ENCODE peak calls at places on chromosomes 2 and 18, in nine cellular contexts. P, T, H, V, K, I, J, D and S are unnamed samples.

GRCh38 chr2:5121677-5122076 is 570.5 kb upstream of the SOX11 start:
- DNase-seq in D (no peak), P (no peak), H (peak), J (no peak), V (no peak), I (no peak), T (peak), K (no peak), S (no peak)

GRCh38 chr18:69758458-69758857 is 189.2 kb downstream of the CD226 start:
- DNase-seq in H (no peak), J (peak), T (no peak), P (peak), D (no peak), K (no peak), I (no peak), V (no peak), S (peak)

GRCh38 chr2:108907822-108908716 is 81.0 kb downstream of the EDAR start:
- DNase-seq in J (no peak), V (no peak), I (no peak), T (no peak), K (no peak), H (peak), P (no peak), D (no peak), S (no peak)

GRCh38 chr2:233399306-233400225 is 45.3 kb downstream of the DGKD start:
- DNase-seq in P (no peak), K (no peak), J (no peak), I (no peak), D (no peak), V (peak), H (peak), T (no peak), S (no peak)

GRCh38 chr2:131641414-131642206 is 113.9 kb downstream of the CCDC74A start:
- DNase-seq in D (no peak), J (peak), K (no peak), H (no peak), I (no peak), V (no peak), P (peak), T (no peak), S (peak)

GRCh38 chr18:34120294-34120693 is 104.4 kb downstream of the NOL4 start:
- DNase-seq in V (no peak), T (no peak), H (no peak), P (no peak), J (no peak), I (no peak), D (no peak), K (no peak), S (no peak)

GRCh38 chr2:19850056-19850455 is 51.7 kb downstream of the TTC32 start:
- DNase-seq in T (peak), H (no peak), I (no peak), D (no peak), J (no peak), K (no peak), P (no peak), V (no peak), S (no peak)

GRCh38 chr2:232541961-232542714 is 2.6 kb downstream of the CHRNG start:
- DNase-seq in P (no peak), H (no peak), V (no peak), D (no peak), K (no peak), T (no peak), J (no peak), I (no peak), S (no peak)

GRCh38 chr18:49185636-49186035 is 234.9 kb upstream of the SMAD7 start:
- DNase-seq in D (no peak), P (peak), I (no peak), J (peak), H (no peak), T (peak), K (no peak), V (no peak), S (no peak)

GRCh38 chr2:51505533-51505932 is 473.6 kb upstream of the NRXN1 start:
- DNase-seq in D (no peak), K (no peak), P (no peak), T (no peak), J (no peak), H (no peak), I (no peak), V (peak), S (no peak)

GRCh38 chr2:64462940-64463339 is 9.0 kb downstream of the LGALSL start:
- DNase-seq in P (peak), K (no peak), I (no peak), H (no peak), T (peak), V (no peak), D (peak), J (peak), S (no peak)

GRCh38 chr2:197498937-197499593 is 575 bp downstream of the HSPD1 start:
- DNase-seq in H (peak), J (peak), T (peak), I (peak), P (peak), D (peak), V (peak), K (peak), S (peak)

DNA sequence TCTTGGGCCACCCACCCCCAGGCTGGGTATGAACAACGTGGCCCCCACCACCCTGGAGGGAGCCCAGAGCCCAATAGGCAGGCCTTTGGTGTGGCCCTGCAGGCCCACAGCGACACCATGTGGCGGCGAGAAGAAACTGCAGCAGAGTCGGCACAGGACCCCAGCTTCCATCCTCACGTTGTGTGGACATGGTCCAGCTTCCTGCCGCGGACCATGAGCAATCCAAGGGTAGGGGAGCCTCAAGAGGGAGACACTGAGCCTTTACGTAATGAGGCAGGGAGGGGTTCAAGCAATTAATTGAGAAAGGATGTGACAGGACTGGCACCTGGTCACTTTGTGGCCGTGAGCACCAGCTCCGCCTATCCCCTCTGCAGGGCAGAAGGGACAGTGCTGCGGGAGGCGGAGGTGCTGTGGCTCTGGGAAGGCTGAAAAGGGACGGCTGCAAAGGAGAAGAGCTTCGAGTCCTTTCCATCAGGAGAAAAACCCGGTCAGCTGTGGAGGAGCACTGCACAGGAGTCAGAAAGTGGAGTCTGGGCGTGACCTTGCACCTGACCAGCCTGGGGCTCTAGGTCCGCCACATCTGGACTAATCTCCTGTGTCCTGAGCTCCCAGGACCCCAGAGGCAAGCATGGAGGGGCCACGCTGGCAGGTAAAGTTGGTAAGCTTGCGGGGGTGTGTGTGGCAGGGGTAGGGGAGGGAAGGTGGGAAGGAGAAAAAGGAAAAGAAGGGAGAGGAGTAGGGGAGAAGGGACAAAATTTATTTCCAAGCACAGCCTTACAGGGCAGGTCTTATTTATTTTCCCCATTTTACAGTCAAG is 44.9 kb downstream of the TMEM37 start:
- DNase-seq in D (peak), H (peak), K (peak), V (peak), T (peak), J (peak), I (peak), P (peak), S (peak)
- TF ChIP-seq CTCF in D (peak), H (peak), K (peak), V (peak), T (peak), J (peak), I (peak), P (peak), S (peak)

DNA sequence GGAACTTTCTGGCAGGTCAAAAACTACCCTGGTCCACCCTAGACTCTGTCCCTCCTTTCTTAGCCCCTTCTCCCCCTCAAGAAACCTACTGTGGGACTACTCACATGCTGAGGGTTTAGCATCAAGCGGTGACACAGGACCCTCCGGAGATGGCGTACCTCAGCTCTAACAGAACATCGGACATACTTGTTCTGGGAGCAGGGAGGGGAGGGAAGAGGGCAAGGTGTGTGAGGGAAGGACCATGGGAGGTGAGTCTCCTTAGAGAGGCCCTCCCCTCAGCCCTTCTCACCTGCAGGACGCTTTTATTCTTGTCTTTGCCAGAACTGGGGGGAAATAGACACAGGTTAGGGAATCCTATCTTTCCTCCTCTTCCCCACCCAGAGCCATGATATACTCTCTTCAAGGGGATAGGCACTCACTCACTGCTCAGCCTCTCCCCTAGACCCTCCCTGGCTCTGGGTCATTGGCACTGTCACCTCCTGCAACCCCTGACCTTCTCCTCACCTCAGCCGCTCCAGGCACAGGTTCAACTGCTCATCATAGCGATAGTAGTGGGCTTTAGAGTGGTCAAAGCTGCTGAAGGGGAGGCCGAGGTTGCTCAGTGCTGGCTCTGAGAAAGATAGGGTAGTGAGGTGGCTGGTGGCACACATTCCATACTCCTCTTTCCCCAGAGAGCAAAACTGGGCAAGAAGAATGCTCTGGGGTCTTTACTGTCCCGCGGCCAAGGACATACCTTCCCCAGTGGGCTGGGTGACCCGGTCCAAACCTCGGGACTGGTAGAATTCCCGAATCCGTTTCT is 1.8 kb downstream of the PCGF1 start:
- DNase-seq in V (no peak), P (no peak), D (no peak), T (no peak), J (no peak), I (no peak), K (no peak), H (no peak), S (no peak)
- H3K4me3 ChIP-seq in V (peak), P (peak), D (peak), T (peak), J (no peak), I (no peak), K (no peak), H (peak), S (peak)

GRCh38 chr18:62182220-62182619 is 4.6 kb downstream of the PIGN start:
- DNase-seq in K (no peak), J (no peak), D (no peak), P (no peak), I (no peak), V (no peak), T (no peak), H (no peak), S (no peak)

GRCh38 chr18:62183578-62184195 is 3.2 kb downstream of the PIGN start:
- DNase-seq in J (peak), P (peak), T (peak), K (peak), H (peak), V (no peak), D (no peak), I (no peak), S (peak)

GRCh38 chr18:62189208-62189607 is 2.2 kb downstream of the RELCH start:
- DNase-seq in J (no peak), P (no peak), H (no peak), V (no peak), K (no peak), I (no peak), D (no peak), T (no peak), S (no peak)

GRCh38 chr18:62186656-62187542 is at the start of the genes PIGN and RELCH:
- DNase-seq in D (peak), J (peak), V (peak), I (peak), P (peak), T (peak), K (peak), H (peak), S (peak)

GRCh38 chr18:62187543-62188378 is 706 bp downstream of the RELCH start:
- DNase-seq in P (peak), I (no peak), D (no peak), T (peak), H (no peak), J (peak), K (peak), V (peak), S (peak)
- TF ChIP-seq CTCF in P (peak), I (peak), D (no peak), T (peak), H (peak), J (peak), K (no peak), V (no peak), S (no peak)

GRCh38 chr2:45004569-45005181 is 4.6 kb downstream of the SIX2 start:
- DNase-seq in D (no peak), V (no peak), P (no peak), H (no peak), T (no peak), K (no peak), I (no peak), J (peak), S (no peak)
- H3K4me3 ChIP-seq in D (peak), V (no peak), P (peak), H (no peak), T (peak), K (no peak), I (no peak), J (peak), S (no peak)

GRCh38 chr2:38485734-38486133 is 108.7 kb upstream of the ATL2 start:
- DNase-seq in P (no peak), T (no peak), V (no peak), K (no peak), D (peak), J (no peak), H (no peak), I (no peak), S (no peak)
- TF ChIP-seq CTCF in P (no peak), T (no peak), V (no peak), K (no peak), D (no peak), J (no peak), H (no peak), I (peak), S (no peak)

GRCh38 chr18:31721596-31721995 is 37.2 kb upstream of the B4GALT6 start:
- DNase-seq in J (no peak), D (no peak), T (peak), I (no peak), P (no peak), V (no peak), K (no peak), H (no peak), S (peak)

GRCh38 chr18:31720867-31721266 is 36.5 kb upstream of the B4GALT6 start:
- DNase-seq in I (no peak), T (peak), D (no peak), K (no peak), H (no peak), J (no peak), V (no peak), P (no peak), S (peak)

GRCh38 chr18:31723998-31724711 is 36.5 kb downstream of the SLC25A52 start:
- DNase-seq in I (peak), T (peak), V (peak), P (peak), J (no peak), D (peak), K (no peak), H (peak), S (peak)

GRCh38 chr18:31722369-31722957 is 38.1 kb upstream of the B4GALT6 start:
- DNase-seq in J (peak), K (peak), I (no peak), H (peak), V (peak), D (peak), T (peak), P (peak), S (peak)

GRCh38 chr18:31723639-31723997 is 37.1 kb downstream of the SLC25A52 start:
- DNase-seq in D (no peak), T (no peak), P (no peak), J (no peak), K (no peak), V (no peak), I (no peak), H (no peak), S (no peak)
- H3K4me3 ChIP-seq in D (peak), T (peak), P (no peak), J (no peak), K (no peak), V (peak), I (no peak), H (peak), S (peak)

GRCh38 chr2:41895334-41895664 is 152.5 kb upstream of the PKDCC start:
- DNase-seq in J (no peak), H (no peak), V (no peak), D (no peak), T (no peak), I (no peak), K (no peak), P (no peak), S (no peak)
- TF ChIP-seq CTCF in J (no peak), H (no peak), V (no peak), D (no peak), T (no peak), I (no peak), K (no peak), P (no peak), S (no peak)